ENCODE peak calls at places on chromosomes 3 and 15, in eight cellular contexts. One of them, this sample, is unnamed.

GRCh38 chr3:114235431-114235830 is 1.9 kb downstream of the ZNF80 start:
- DNase-seq in fibroblast of lung: no peak
- DNase-seq in AG04449: no peak
- DNase-seq in stomach: no peak
- DNase-seq in CD4-positive, alpha-beta T cell: no peak
- DNase-seq in MCF 10A: no peak
- DNase-seq in bronchial epithelial cell: no peak
- DNase-seq in pancreas: no peak
- DNase-seq in this sample: no peak

GRCh38 chr3:45320986-45321385 is 67.4 kb upstream of the LARS2 start:
- DNase-seq in fibroblast of lung: no peak
- DNase-seq in AG04449: no peak
- DNase-seq in stomach: no peak
- DNase-seq in CD4-positive, alpha-beta T cell: no peak
- DNase-seq in MCF 10A: no peak
- DNase-seq in bronchial epithelial cell: no peak
- DNase-seq in pancreas: no peak
- DNase-seq in this sample: no peak

GRCh38 chr3:29759021-29759359 is 478.1 kb downstream of the RBMS3 start:
- DNase-seq in fibroblast of lung: no peak
- DNase-seq in AG04449: no peak
- DNase-seq in stomach: no peak
- DNase-seq in CD4-positive, alpha-beta T cell: no peak
- DNase-seq in MCF 10A: no peak
- DNase-seq in bronchial epithelial cell: no peak
- DNase-seq in pancreas: no peak
- DNase-seq in this sample: no peak

GRCh38 chr15:38864827-38865604 is 300.4 kb upstream of the RASGRP1 start:
- DNase-seq in fibroblast of lung: peak
- DNase-seq in AG04449: peak
- DNase-seq in stomach: no peak
- DNase-seq in CD4-positive, alpha-beta T cell: no peak
- DNase-seq in MCF 10A: no peak
- DNase-seq in bronchial epithelial cell: no peak
- DNase-seq in pancreas: no peak
- DNase-seq in this sample: no peak

GRCh38 chr3:176430244-176430893 is 766.9 kb downstream of the TBL1XR1 start:
- DNase-seq in fibroblast of lung: peak
- DNase-seq in AG04449: peak
- DNase-seq in stomach: no peak
- DNase-seq in CD4-positive, alpha-beta T cell: no peak
- DNase-seq in MCF 10A: peak
- DNase-seq in bronchial epithelial cell: peak
- DNase-seq in pancreas: no peak
- DNase-seq in this sample: peak

GRCh38 chr3:134029734-134030381 is at the start of gene SLCO2A1:
- DNase-seq in fibroblast of lung: peak
- DNase-seq in AG04449: no peak
- DNase-seq in stomach: peak
- DNase-seq in CD4-positive, alpha-beta T cell: no peak
- DNase-seq in MCF 10A: peak
- DNase-seq in bronchial epithelial cell: no peak
- DNase-seq in pancreas: peak
- DNase-seq in this sample: peak

GRCh38 chr3:59572106-59572505 is 522.3 kb upstream of the CFAP20DC start:
- DNase-seq in fibroblast of lung: no peak
- DNase-seq in AG04449: no peak
- DNase-seq in stomach: no peak
- DNase-seq in CD4-positive, alpha-beta T cell: no peak
- DNase-seq in MCF 10A: no peak
- DNase-seq in bronchial epithelial cell: no peak
- DNase-seq in pancreas: no peak
- DNase-seq in this sample: no peak

GRCh38 chr3:128491900-128492352 is 1.1 kb downstream of the GATA2 start:
- DNase-seq in fibroblast of lung: peak
- DNase-seq in AG04449: no peak
- DNase-seq in stomach: no peak
- DNase-seq in CD4-positive, alpha-beta T cell: no peak
- DNase-seq in MCF 10A: no peak
- DNase-seq in bronchial epithelial cell: no peak
- DNase-seq in pancreas: no peak
- DNase-seq in this sample: no peak

GRCh38 chr15:62972814-62973213 is 69.7 kb upstream of the TPM1 start:
- DNase-seq in fibroblast of lung: peak
- DNase-seq in AG04449: no peak
- DNase-seq in stomach: no peak
- DNase-seq in CD4-positive, alpha-beta T cell: no peak
- DNase-seq in MCF 10A: peak
- DNase-seq in bronchial epithelial cell: peak
- DNase-seq in pancreas: no peak
- DNase-seq in this sample: no peak

GRCh38 chr3:125179528-125180240 is 32.9 kb downstream of the SLC12A8 start:
- DNase-seq in fibroblast of lung: no peak
- DNase-seq in AG04449: no peak
- DNase-seq in stomach: no peak
- DNase-seq in CD4-positive, alpha-beta T cell: no peak
- DNase-seq in MCF 10A: no peak
- DNase-seq in bronchial epithelial cell: no peak
- DNase-seq in pancreas: no peak
- DNase-seq in this sample: no peak

GRCh38 chr3:141955163-141955562 is 78.7 kb downstream of the ATP1B3 start:
- DNase-seq in fibroblast of lung: no peak
- DNase-seq in AG04449: no peak
- DNase-seq in stomach: no peak
- DNase-seq in CD4-positive, alpha-beta T cell: no peak
- DNase-seq in MCF 10A: no peak
- DNase-seq in bronchial epithelial cell: peak
- DNase-seq in pancreas: no peak
- DNase-seq in this sample: no peak

GRCh38 chr15:82995076-82995475 is 9.1 kb downstream of the RAMAC start:
- DNase-seq in fibroblast of lung: no peak
- DNase-seq in AG04449: no peak
- DNase-seq in stomach: no peak
- DNase-seq in CD4-positive, alpha-beta T cell: no peak
- DNase-seq in MCF 10A: no peak
- DNase-seq in bronchial epithelial cell: no peak
- DNase-seq in pancreas: no peak
- DNase-seq in this sample: no peak

GRCh38 chr15:67385971-67386370 is 131.4 kb downstream of the IQCH start:
- DNase-seq in fibroblast of lung: peak
- DNase-seq in AG04449: no peak
- DNase-seq in stomach: no peak
- DNase-seq in CD4-positive, alpha-beta T cell: no peak
- DNase-seq in MCF 10A: peak
- DNase-seq in bronchial epithelial cell: no peak
- DNase-seq in pancreas: no peak
- DNase-seq in this sample: no peak
- TF ChIP-seq CTCF in fibroblast of lung: peak
- TF ChIP-seq CTCF in AG04449: no peak
- TF ChIP-seq CTCF in stomach: no peak
- TF ChIP-seq CTCF in CD4-positive, alpha-beta T cell: no peak
- TF ChIP-seq CTCF in MCF 10A: peak
- TF ChIP-seq CTCF in bronchial epithelial cell: no peak
- TF ChIP-seq CTCF in pancreas: no peak
- TF ChIP-seq CTCF in this sample: no peak

DNA sequence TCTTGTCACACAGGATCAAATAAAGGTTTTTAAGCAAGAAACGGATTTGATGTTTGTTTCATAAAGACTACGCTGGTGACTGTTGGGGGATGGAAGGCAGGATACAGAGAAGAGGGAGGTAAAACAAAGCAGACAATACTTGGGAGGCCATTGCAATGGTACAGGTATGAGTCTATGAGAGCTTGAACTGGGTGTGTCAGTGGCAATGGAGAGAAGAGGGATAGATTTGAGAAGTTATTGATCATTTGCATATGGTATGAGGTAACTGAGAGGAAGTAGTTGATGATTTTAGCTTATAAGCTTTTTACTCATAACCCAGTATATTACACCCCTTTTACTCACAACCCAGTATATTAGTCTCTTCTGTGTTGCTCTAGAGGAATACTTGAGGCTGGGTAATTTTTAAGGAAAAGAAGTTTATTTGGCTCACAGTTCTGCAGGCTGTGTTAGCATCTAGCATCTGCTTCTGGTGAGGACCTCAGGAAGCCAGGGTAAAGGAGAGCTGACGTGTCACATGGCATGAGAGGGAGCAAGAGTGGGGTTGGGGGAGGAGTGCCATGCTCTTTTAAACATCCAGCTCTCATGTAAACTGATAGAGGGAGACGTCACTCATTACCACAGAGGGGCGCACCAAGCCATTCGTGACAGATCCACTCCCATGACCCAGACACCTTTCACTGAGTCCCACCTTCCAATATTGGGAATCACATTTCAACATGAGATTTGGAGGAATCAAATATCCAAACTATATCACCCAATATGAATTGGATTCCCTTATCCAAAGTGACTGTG is 153.9 kb downstream of the VPS8 start:
- DNase-seq in fibroblast of lung: no peak
- DNase-seq in AG04449: no peak
- DNase-seq in stomach: no peak
- DNase-seq in CD4-positive, alpha-beta T cell: no peak
- DNase-seq in MCF 10A: no peak
- DNase-seq in bronchial epithelial cell: no peak
- DNase-seq in pancreas: no peak
- DNase-seq in this sample: no peak
- TF ChIP-seq CTCF in fibroblast of lung: no peak
- TF ChIP-seq CTCF in AG04449: no peak
- TF ChIP-seq CTCF in stomach: no peak
- TF ChIP-seq CTCF in CD4-positive, alpha-beta T cell: no peak
- TF ChIP-seq CTCF in MCF 10A: no peak
- TF ChIP-seq CTCF in bronchial epithelial cell: no peak
- TF ChIP-seq CTCF in pancreas: no peak
- TF ChIP-seq CTCF in this sample: no peak

GRCh38 chr15:76584868-76585572 is 248.4 kb downstream of the ISL2 start:
- DNase-seq in fibroblast of lung: no peak
- DNase-seq in AG04449: no peak
- DNase-seq in stomach: no peak
- DNase-seq in CD4-positive, alpha-beta T cell: no peak
- DNase-seq in MCF 10A: no peak
- DNase-seq in bronchial epithelial cell: no peak
- DNase-seq in pancreas: no peak
- DNase-seq in this sample: no peak

GRCh38 chr15:76585573-76585892 is 249.0 kb downstream of the ISL2 start:
- DNase-seq in fibroblast of lung: no peak
- DNase-seq in AG04449: no peak
- DNase-seq in stomach: no peak
- DNase-seq in CD4-positive, alpha-beta T cell: no peak
- DNase-seq in MCF 10A: no peak
- DNase-seq in bronchial epithelial cell: no peak
- DNase-seq in pancreas: no peak
- DNase-seq in this sample: no peak

DNA sequence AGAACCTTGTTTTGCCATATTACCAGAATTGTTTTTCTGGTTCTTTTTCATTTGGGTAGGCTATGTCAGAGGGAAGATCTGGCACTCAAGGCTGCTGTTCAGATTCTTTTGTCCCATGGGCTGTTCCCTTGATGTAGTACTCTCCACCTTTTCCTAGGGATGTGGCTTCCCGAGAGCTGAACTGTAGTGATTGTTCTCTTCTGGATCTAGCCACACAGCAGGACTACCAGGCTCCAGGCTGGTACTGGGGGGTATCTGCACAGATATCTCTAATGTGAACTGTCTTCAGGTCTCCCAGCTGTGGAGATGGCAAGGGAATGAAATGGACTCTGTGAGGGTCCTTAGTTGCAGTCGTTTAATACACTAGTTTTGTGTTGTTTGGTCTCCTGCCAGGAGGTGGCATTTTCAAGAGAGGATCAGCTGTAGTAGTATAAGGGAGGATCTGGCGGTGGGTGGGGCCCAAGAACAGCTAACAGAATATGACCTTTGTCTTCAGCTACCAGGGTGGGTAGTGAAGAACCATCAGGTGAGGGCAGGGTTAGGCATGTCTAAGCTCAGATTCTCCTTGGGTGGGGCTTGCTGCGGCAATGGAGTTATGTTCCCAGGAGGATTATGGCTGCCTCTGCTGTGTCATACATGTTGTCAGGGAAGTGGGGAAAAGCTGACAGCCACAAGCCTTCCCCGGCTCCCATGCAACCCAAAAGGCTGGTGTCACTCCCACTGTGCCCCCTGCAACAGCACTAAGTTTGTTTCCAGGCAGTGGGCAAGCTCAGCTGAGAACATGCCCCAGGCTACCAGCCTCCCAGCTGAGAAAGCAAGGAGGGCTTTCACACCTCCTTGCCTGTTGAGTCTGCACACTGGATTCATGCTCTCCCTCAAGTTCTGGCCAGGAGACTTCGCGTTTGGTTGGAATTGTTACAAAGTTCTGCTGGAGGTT is 252.5 kb downstream of the ISL2 start:
- DNase-seq in fibroblast of lung: no peak
- DNase-seq in AG04449: no peak
- DNase-seq in stomach: no peak
- DNase-seq in CD4-positive, alpha-beta T cell: no peak
- DNase-seq in MCF 10A: peak
- DNase-seq in bronchial epithelial cell: peak
- DNase-seq in pancreas: no peak
- DNase-seq in this sample: no peak
- TF ChIP-seq CTCF in fibroblast of lung: no peak
- TF ChIP-seq CTCF in AG04449: no peak
- TF ChIP-seq CTCF in stomach: no peak
- TF ChIP-seq CTCF in CD4-positive, alpha-beta T cell: no peak
- TF ChIP-seq CTCF in MCF 10A: no peak
- TF ChIP-seq CTCF in bronchial epithelial cell: no peak
- TF ChIP-seq CTCF in pancreas: no peak
- TF ChIP-seq CTCF in this sample: no peak

DNA sequence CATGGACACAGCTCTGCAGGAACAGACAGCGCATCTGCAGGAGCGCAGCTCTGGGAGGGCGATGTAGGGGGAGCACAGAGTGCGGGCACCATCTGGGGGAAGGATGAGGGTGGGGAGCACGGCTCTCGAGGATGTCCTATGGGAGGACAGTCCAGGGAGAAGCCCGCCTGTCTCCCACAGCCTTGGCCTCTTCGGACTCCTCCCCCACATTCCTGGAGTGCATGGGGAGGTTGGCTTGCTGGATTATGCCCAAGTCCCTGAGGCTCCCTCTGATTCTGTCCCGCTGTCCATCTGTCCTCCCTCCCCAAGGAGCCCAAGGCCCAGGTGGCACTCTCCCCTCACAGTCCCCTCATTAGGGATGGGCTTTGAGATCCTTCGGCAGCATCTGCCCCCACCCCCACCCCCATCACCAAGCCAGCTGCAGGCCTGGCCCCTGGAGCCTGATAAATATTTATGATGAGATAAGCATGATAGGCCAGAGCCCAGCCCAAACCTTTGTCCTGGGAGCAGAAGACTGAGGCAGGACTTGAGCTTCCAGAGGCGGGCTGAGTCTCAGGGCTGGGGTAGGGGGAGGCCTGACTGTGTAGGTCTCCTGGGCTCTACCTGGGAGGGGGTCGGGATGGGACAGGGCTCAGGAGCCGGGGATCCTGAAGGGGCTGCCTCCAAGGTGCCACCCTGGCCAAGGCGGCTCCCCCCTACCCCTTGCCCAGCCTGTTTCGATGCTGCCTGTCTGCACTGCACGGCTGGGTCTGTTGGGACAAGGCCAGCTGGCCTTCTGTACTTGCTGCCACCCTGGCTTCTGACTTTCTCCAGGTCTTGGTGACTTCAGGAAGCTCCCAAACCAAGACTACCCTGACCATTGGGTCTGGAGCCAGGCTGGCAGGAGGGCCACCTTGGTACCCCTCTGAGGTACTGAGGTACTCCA is 28.6 kb upstream of the SEMA3F start:
- DNase-seq in fibroblast of lung: peak
- DNase-seq in AG04449: no peak
- DNase-seq in stomach: peak
- DNase-seq in CD4-positive, alpha-beta T cell: no peak
- DNase-seq in MCF 10A: peak
- DNase-seq in bronchial epithelial cell: no peak
- DNase-seq in pancreas: no peak
- DNase-seq in this sample: no peak
- TF ChIP-seq CTCF in fibroblast of lung: no peak
- TF ChIP-seq CTCF in AG04449: no peak
- TF ChIP-seq CTCF in stomach: no peak
- TF ChIP-seq CTCF in CD4-positive, alpha-beta T cell: no peak
- TF ChIP-seq CTCF in MCF 10A: no peak
- TF ChIP-seq CTCF in bronchial epithelial cell: no peak
- TF ChIP-seq CTCF in pancreas: no peak
- TF ChIP-seq CTCF in this sample: no peak